ENCODE peak calls at places on chromosomes 11 and 22, in ten cellular contexts. One of them, this sample, is unnamed.

GRCh38 chr11:135008412-135008811 is 596.4 kb upstream of the B3GAT1 start:
- DNase-seq in HTR-8/SVneo: no peak
- DNase-seq in HEK293T: no peak
- DNase-seq in activated CD4-positive, alpha-beta T cell treated with anti-CD3 and anti-CD28 coated beads, Interleukin-2, amount 10 ng/mL, durations not matched to agents 7 days and 5 days: no peak
- DNase-seq in NCI-H460: no peak
- DNase-seq in putamen: no peak
- DNase-seq in MCF 10A: no peak
- DNase-seq in GDM1: no peak
- DNase-seq in GM12865: no peak
- DNase-seq in neural progenitor cell: no peak
- DNase-seq in this sample: no peak

GRCh38 chr11:122235615-122236014 is 119.6 kb upstream of the BLID start:
- DNase-seq in HTR-8/SVneo: peak; percentile 73
- DNase-seq in HEK293T: no peak
- DNase-seq in activated CD4-positive, alpha-beta T cell treated with anti-CD3 and anti-CD28 coated beads, Interleukin-2, amount 10 ng/mL, durations not matched to agents 7 days and 5 days: no peak
- DNase-seq in NCI-H460: no peak
- DNase-seq in putamen: no peak
- DNase-seq in MCF 10A: peak; percentile 80
- DNase-seq in GDM1: no peak
- DNase-seq in GM12865: no peak
- DNase-seq in neural progenitor cell: no peak
- DNase-seq in this sample: peak; percentile 37

GRCh38 chr22:37199839-37200161 is 11.8 kb upstream of the C1QTNF6 start:
- DNase-seq in HTR-8/SVneo: no peak
- DNase-seq in HEK293T: no peak
- DNase-seq in activated CD4-positive, alpha-beta T cell treated with anti-CD3 and anti-CD28 coated beads, Interleukin-2, amount 10 ng/mL, durations not matched to agents 7 days and 5 days: peak; percentile 29
- DNase-seq in NCI-H460: no peak
- DNase-seq in putamen: no peak
- DNase-seq in MCF 10A: no peak
- DNase-seq in GDM1: no peak
- DNase-seq in GM12865: no peak
- DNase-seq in neural progenitor cell: no peak
- DNase-seq in this sample: no peak

GRCh38 chr11:69013009-69013951 is at the start of gene MRGPRF:
- DNase-seq in HTR-8/SVneo: no peak
- DNase-seq in HEK293T: no peak
- DNase-seq in activated CD4-positive, alpha-beta T cell treated with anti-CD3 and anti-CD28 coated beads, Interleukin-2, amount 10 ng/mL, durations not matched to agents 7 days and 5 days: no peak
- DNase-seq in NCI-H460: no peak
- DNase-seq in putamen: no peak
- DNase-seq in MCF 10A: no peak
- DNase-seq in GDM1: no peak
- DNase-seq in GM12865: no peak
- DNase-seq in neural progenitor cell: peak; percentile 70
- DNase-seq in this sample: no peak

GRCh38 chr11:111429066-111429506 is 50.0 kb upstream of the POU2AF1 start:
- DNase-seq in HTR-8/SVneo: no peak
- DNase-seq in HEK293T: peak; percentile 50
- DNase-seq in activated CD4-positive, alpha-beta T cell treated with anti-CD3 and anti-CD28 coated beads, Interleukin-2, amount 10 ng/mL, durations not matched to agents 7 days and 5 days: peak; percentile 76
- DNase-seq in NCI-H460: peak; percentile 26
- DNase-seq in putamen: no peak
- DNase-seq in MCF 10A: peak; percentile 82
- DNase-seq in GDM1: peak; percentile 24
- DNase-seq in GM12865: peak; percentile 88
- DNase-seq in neural progenitor cell: peak; percentile 26
- DNase-seq in this sample: peak; percentile 37

GRCh38 chr11:107442715-107443215 is 14.9 kb downstream of the CWF19L2 start:
- DNase-seq in HTR-8/SVneo: no peak
- DNase-seq in HEK293T: no peak
- DNase-seq in activated CD4-positive, alpha-beta T cell treated with anti-CD3 and anti-CD28 coated beads, Interleukin-2, amount 10 ng/mL, durations not matched to agents 7 days and 5 days: no peak
- DNase-seq in NCI-H460: no peak
- DNase-seq in putamen: peak; percentile 60
- DNase-seq in MCF 10A: no peak
- DNase-seq in GDM1: no peak
- DNase-seq in GM12865: no peak
- DNase-seq in neural progenitor cell: no peak
- DNase-seq in this sample: no peak

GRCh38 chr11:100576044-100577021 is 110.8 kb upstream of the ARHGAP42 start:
- DNase-seq in HTR-8/SVneo: peak; percentile 51
- DNase-seq in HEK293T: peak; percentile 42
- DNase-seq in activated CD4-positive, alpha-beta T cell treated with anti-CD3 and anti-CD28 coated beads, Interleukin-2, amount 10 ng/mL, durations not matched to agents 7 days and 5 days: peak; percentile 36
- DNase-seq in NCI-H460: peak; percentile 56
- DNase-seq in putamen: peak; percentile 55
- DNase-seq in MCF 10A: peak; percentile 63
- DNase-seq in GDM1: peak; percentile 9
- DNase-seq in GM12865: peak; percentile 68
- DNase-seq in neural progenitor cell: peak; percentile 64
- DNase-seq in this sample: peak; percentile 46

GRCh38 chr11:114315749-114316368 is 19.7 kb downstream of the NNMT start:
- DNase-seq in HTR-8/SVneo: no peak
- DNase-seq in HEK293T: no peak
- DNase-seq in activated CD4-positive, alpha-beta T cell treated with anti-CD3 and anti-CD28 coated beads, Interleukin-2, amount 10 ng/mL, durations not matched to agents 7 days and 5 days: no peak
- DNase-seq in NCI-H460: no peak
- DNase-seq in putamen: no peak
- DNase-seq in MCF 10A: no peak
- DNase-seq in GDM1: no peak
- DNase-seq in GM12865: no peak
- DNase-seq in neural progenitor cell: no peak
- DNase-seq in this sample: no peak

GRCh38 chr11:117443269-117444186 is 115.9 kb downstream of the CEP164 start:
- DNase-seq in HTR-8/SVneo: peak; percentile 69
- DNase-seq in HEK293T: peak; percentile 72
- DNase-seq in activated CD4-positive, alpha-beta T cell treated with anti-CD3 and anti-CD28 coated beads, Interleukin-2, amount 10 ng/mL, durations not matched to agents 7 days and 5 days: no peak
- DNase-seq in NCI-H460: peak; percentile 7
- DNase-seq in putamen: peak; percentile 50
- DNase-seq in MCF 10A: no peak
- DNase-seq in GDM1: peak; percentile 30
- DNase-seq in GM12865: peak; percentile 35
- DNase-seq in neural progenitor cell: peak; percentile 88
- DNase-seq in this sample: peak; percentile 22

GRCh38 chr11:2988361-2988762 is 3.8 kb downstream of the NAP1L4 start:
- DNase-seq in HTR-8/SVneo: no peak
- DNase-seq in HEK293T: no peak
- DNase-seq in activated CD4-positive, alpha-beta T cell treated with anti-CD3 and anti-CD28 coated beads, Interleukin-2, amount 10 ng/mL, durations not matched to agents 7 days and 5 days: no peak
- DNase-seq in NCI-H460: no peak
- DNase-seq in putamen: no peak
- DNase-seq in MCF 10A: no peak
- DNase-seq in GDM1: no peak
- DNase-seq in GM12865: peak; percentile 15
- DNase-seq in neural progenitor cell: no peak
- DNase-seq in this sample: no peak

GRCh38 chr11:119341222-119342022 is 739 bp upstream of the C1QTNF5 start:
- DNase-seq in HTR-8/SVneo: no peak
- DNase-seq in HEK293T: no peak
- DNase-seq in activated CD4-positive, alpha-beta T cell treated with anti-CD3 and anti-CD28 coated beads, Interleukin-2, amount 10 ng/mL, durations not matched to agents 7 days and 5 days: no peak
- DNase-seq in NCI-H460: no peak
- DNase-seq in putamen: no peak
- DNase-seq in MCF 10A: no peak
- DNase-seq in GDM1: no peak
- DNase-seq in GM12865: no peak
- DNase-seq in neural progenitor cell: no peak
- DNase-seq in this sample: no peak

GRCh38 chr22:40463727-40464126 is 93.3 kb downstream of the SGSM3 start:
- DNase-seq in HTR-8/SVneo: no peak
- DNase-seq in HEK293T: no peak
- DNase-seq in activated CD4-positive, alpha-beta T cell treated with anti-CD3 and anti-CD28 coated beads, Interleukin-2, amount 10 ng/mL, durations not matched to agents 7 days and 5 days: peak; percentile 53
- DNase-seq in NCI-H460: no peak
- DNase-seq in putamen: no peak
- DNase-seq in MCF 10A: no peak
- DNase-seq in GDM1: no peak
- DNase-seq in GM12865: peak; percentile 57
- DNase-seq in neural progenitor cell: no peak
- DNase-seq in this sample: no peak

GRCh38 chr11:73316422-73316821 is 8.3 kb downstream of the ARHGEF17 start:
- DNase-seq in HTR-8/SVneo: no peak
- DNase-seq in HEK293T: no peak
- DNase-seq in activated CD4-positive, alpha-beta T cell treated with anti-CD3 and anti-CD28 coated beads, Interleukin-2, amount 10 ng/mL, durations not matched to agents 7 days and 5 days: no peak
- DNase-seq in NCI-H460: no peak
- DNase-seq in putamen: no peak
- DNase-seq in MCF 10A: no peak
- DNase-seq in GDM1: no peak
- DNase-seq in GM12865: no peak
- DNase-seq in neural progenitor cell: no peak
- DNase-seq in this sample: no peak

GRCh38 chr11:3153291-3153861 is 11.7 kb downstream of the OSBPL5 start:
- DNase-seq in HTR-8/SVneo: no peak
- DNase-seq in HEK293T: no peak
- DNase-seq in activated CD4-positive, alpha-beta T cell treated with anti-CD3 and anti-CD28 coated beads, Interleukin-2, amount 10 ng/mL, durations not matched to agents 7 days and 5 days: no peak
- DNase-seq in NCI-H460: no peak
- DNase-seq in putamen: no peak
- DNase-seq in MCF 10A: no peak
- DNase-seq in GDM1: no peak
- DNase-seq in GM12865: no peak
- DNase-seq in neural progenitor cell: no peak
- DNase-seq in this sample: no peak

GRCh38 chr11:16809901-16810668 is 71.6 kb downstream of the C11orf58 start:
- DNase-seq in HTR-8/SVneo: no peak
- DNase-seq in HEK293T: no peak
- DNase-seq in activated CD4-positive, alpha-beta T cell treated with anti-CD3 and anti-CD28 coated beads, Interleukin-2, amount 10 ng/mL, durations not matched to agents 7 days and 5 days: no peak
- DNase-seq in NCI-H460: no peak
- DNase-seq in putamen: peak; percentile 77
- DNase-seq in MCF 10A: peak; percentile 68
- DNase-seq in GDM1: no peak
- DNase-seq in GM12865: no peak
- DNase-seq in neural progenitor cell: no peak
- DNase-seq in this sample: peak; percentile 71

GRCh38 chr11:14388352-14388751 is 29.4 kb upstream of the RRAS2 start:
- DNase-seq in HTR-8/SVneo: no peak
- DNase-seq in HEK293T: no peak
- DNase-seq in activated CD4-positive, alpha-beta T cell treated with anti-CD3 and anti-CD28 coated beads, Interleukin-2, amount 10 ng/mL, durations not matched to agents 7 days and 5 days: no peak
- DNase-seq in NCI-H460: no peak
- DNase-seq in putamen: no peak
- DNase-seq in MCF 10A: no peak
- DNase-seq in GDM1: no peak
- DNase-seq in GM12865: no peak
- DNase-seq in neural progenitor cell: no peak
- DNase-seq in this sample: no peak

GRCh38 chr11:13137778-13138400 is 128.8 kb downstream of the RASSF10 start:
- DNase-seq in HTR-8/SVneo: no peak
- DNase-seq in HEK293T: no peak
- DNase-seq in activated CD4-positive, alpha-beta T cell treated with anti-CD3 and anti-CD28 coated beads, Interleukin-2, amount 10 ng/mL, durations not matched to agents 7 days and 5 days: no peak
- DNase-seq in NCI-H460: no peak
- DNase-seq in putamen: no peak
- DNase-seq in MCF 10A: peak; percentile 42
- DNase-seq in GDM1: no peak
- DNase-seq in GM12865: no peak
- DNase-seq in neural progenitor cell: no peak
- DNase-seq in this sample: no peak

GRCh38 chr11:132942611-132943324 is 589.5 kb downstream of the OPCML start:
- DNase-seq in HTR-8/SVneo: no peak
- DNase-seq in HEK293T: no peak
- DNase-seq in activated CD4-positive, alpha-beta T cell treated with anti-CD3 and anti-CD28 coated beads, Interleukin-2, amount 10 ng/mL, durations not matched to agents 7 days and 5 days: no peak
- DNase-seq in NCI-H460: no peak
- DNase-seq in putamen: no peak
- DNase-seq in MCF 10A: no peak
- DNase-seq in GDM1: no peak
- DNase-seq in GM12865: no peak
- DNase-seq in neural progenitor cell: peak; percentile 57
- DNase-seq in this sample: no peak

GRCh38 chr22:32042924-32043323 is at the start of gene SLC5A1:
- DNase-seq in HTR-8/SVneo: no peak
- DNase-seq in HEK293T: no peak
- DNase-seq in activated CD4-positive, alpha-beta T cell treated with anti-CD3 and anti-CD28 coated beads, Interleukin-2, amount 10 ng/mL, durations not matched to agents 7 days and 5 days: no peak
- DNase-seq in NCI-H460: no peak
- DNase-seq in putamen: no peak
- DNase-seq in MCF 10A: peak; percentile 50
- DNase-seq in GDM1: no peak
- DNase-seq in GM12865: no peak
- DNase-seq in neural progenitor cell: no peak
- DNase-seq in this sample: no peak

GRCh38 chr11:34977039-34977906 is 60.9 kb downstream of the PDHX start:
- DNase-seq in HTR-8/SVneo: peak; percentile 48
- DNase-seq in HEK293T: no peak
- DNase-seq in activated CD4-positive, alpha-beta T cell treated with anti-CD3 and anti-CD28 coated beads, Interleukin-2, amount 10 ng/mL, durations not matched to agents 7 days and 5 days: no peak
- DNase-seq in NCI-H460: no peak
- DNase-seq in putamen: no peak
- DNase-seq in MCF 10A: peak; percentile 58
- DNase-seq in GDM1: no peak
- DNase-seq in GM12865: no peak
- DNase-seq in neural progenitor cell: no peak
- DNase-seq in this sample: peak; percentile 87

GRCh38 chr11:7418061-7418460 is 67.2 kb upstream of the OLFML1 start:
- DNase-seq in HTR-8/SVneo: no peak
- DNase-seq in HEK293T: no peak
- DNase-seq in activated CD4-positive, alpha-beta T cell treated with anti-CD3 and anti-CD28 coated beads, Interleukin-2, amount 10 ng/mL, durations not matched to agents 7 days and 5 days: no peak
- DNase-seq in NCI-H460: no peak
- DNase-seq in putamen: no peak
- DNase-seq in MCF 10A: peak; percentile 17
- DNase-seq in GDM1: no peak
- DNase-seq in GM12865: no peak
- DNase-seq in neural progenitor cell: no peak
- DNase-seq in this sample: peak; percentile 64

GRCh38 chr11:7442588-7443215 is 42.6 kb upstream of the OLFML1 start:
- DNase-seq in HTR-8/SVneo: peak; percentile 54
- DNase-seq in HEK293T: peak; percentile 74
- DNase-seq in activated CD4-positive, alpha-beta T cell treated with anti-CD3 and anti-CD28 coated beads, Interleukin-2, amount 10 ng/mL, durations not matched to agents 7 days and 5 days: peak; percentile 79
- DNase-seq in NCI-H460: peak; percentile 44
- DNase-seq in putamen: peak; percentile 71
- DNase-seq in MCF 10A: peak; percentile 70
- DNase-seq in GDM1: peak; percentile 13
- DNase-seq in GM12865: peak; percentile 76
- DNase-seq in neural progenitor cell: peak; percentile 76
- DNase-seq in this sample: peak; percentile 39

GRCh38 chr11:35862666-35863065 is 81.2 kb upstream of the LDLRAD3 start:
- DNase-seq in HTR-8/SVneo: no peak
- DNase-seq in HEK293T: no peak
- DNase-seq in activated CD4-positive, alpha-beta T cell treated with anti-CD3 and anti-CD28 coated beads, Interleukin-2, amount 10 ng/mL, durations not matched to agents 7 days and 5 days: no peak
- DNase-seq in NCI-H460: no peak
- DNase-seq in putamen: no peak
- DNase-seq in MCF 10A: no peak
- DNase-seq in GDM1: no peak
- DNase-seq in GM12865: no peak
- DNase-seq in neural progenitor cell: no peak
- DNase-seq in this sample: no peak

GRCh38 chr11:126280595-126280994 is 2.3 kb upstream of the TIRAP start:
- DNase-seq in HTR-8/SVneo: no peak
- DNase-seq in HEK293T: no peak
- DNase-seq in activated CD4-positive, alpha-beta T cell treated with anti-CD3 and anti-CD28 coated beads, Interleukin-2, amount 10 ng/mL, durations not matched to agents 7 days and 5 days: no peak
- DNase-seq in NCI-H460: no peak
- DNase-seq in putamen: no peak
- DNase-seq in MCF 10A: no peak
- DNase-seq in GDM1: peak; percentile 49
- DNase-seq in GM12865: no peak
- DNase-seq in neural progenitor cell: no peak
- DNase-seq in this sample: no peak

GRCh38 chr11:60889869-60890311 is 16.5 kb downstream of the PRPF19 start:
- DNase-seq in HTR-8/SVneo: no peak
- DNase-seq in HEK293T: no peak
- DNase-seq in activated CD4-positive, alpha-beta T cell treated with anti-CD3 and anti-CD28 coated beads, Interleukin-2, amount 10 ng/mL, durations not matched to agents 7 days and 5 days: no peak
- DNase-seq in NCI-H460: no peak
- DNase-seq in putamen: no peak
- DNase-seq in MCF 10A: no peak
- DNase-seq in GDM1: no peak
- DNase-seq in GM12865: no peak
- DNase-seq in neural progenitor cell: no peak
- DNase-seq in this sample: no peak

GRCh38 chr11:119338318-119338890 is 2.3 kb downstream of the C1QTNF5 start:
- DNase-seq in HTR-8/SVneo: peak; percentile 90
- DNase-seq in HEK293T: peak; percentile 85
- DNase-seq in activated CD4-positive, alpha-beta T cell treated with anti-CD3 and anti-CD28 coated beads, Interleukin-2, amount 10 ng/mL, durations not matched to agents 7 days and 5 days: peak; percentile 73
- DNase-seq in NCI-H460: no peak
- DNase-seq in putamen: peak; percentile 84
- DNase-seq in MCF 10A: peak; percentile 74
- DNase-seq in GDM1: peak; percentile 9
- DNase-seq in GM12865: peak; percentile 71
- DNase-seq in neural progenitor cell: peak; percentile 91
- DNase-seq in this sample: peak; percentile 77

GRCh38 chr22:44917372-44918165 is 92.2 kb downstream of the PHF21B start:
- DNase-seq in HTR-8/SVneo: no peak
- DNase-seq in HEK293T: no peak
- DNase-seq in activated CD4-positive, alpha-beta T cell treated with anti-CD3 and anti-CD28 coated beads, Interleukin-2, amount 10 ng/mL, durations not matched to agents 7 days and 5 days: no peak
- DNase-seq in NCI-H460: no peak
- DNase-seq in putamen: no peak
- DNase-seq in MCF 10A: no peak
- DNase-seq in GDM1: no peak
- DNase-seq in GM12865: no peak
- DNase-seq in neural progenitor cell: no peak
- DNase-seq in this sample: no peak

GRCh38 chr11:4087551-4087950 is 7.0 kb upstream of the RRM1 start:
- DNase-seq in HTR-8/SVneo: no peak
- DNase-seq in HEK293T: no peak
- DNase-seq in activated CD4-positive, alpha-beta T cell treated with anti-CD3 and anti-CD28 coated beads, Interleukin-2, amount 10 ng/mL, durations not matched to agents 7 days and 5 days: no peak
- DNase-seq in NCI-H460: no peak
- DNase-seq in putamen: no peak
- DNase-seq in MCF 10A: no peak
- DNase-seq in GDM1: no peak
- DNase-seq in GM12865: no peak
- DNase-seq in neural progenitor cell: no peak
- DNase-seq in this sample: peak; percentile 51